ENCODE peak calls at places on chromosomes 3 and 15, in four cellular contexts. One of them, this sample, is unnamed.

GRCh38 chr15:37873336-37873735 is 61.1 kb upstream of the TMCO5A start:
- DNase-seq in AG04450: no peak
- DNase-seq in dermis blood vessel endothelial cell: no peak
- DNase-seq in WTC11: no peak
- DNase-seq in this sample: no peak

GRCh38 chr15:93454788-93455187 is 365.8 kb upstream of the RGMA start:
- DNase-seq in AG04450: no peak
- DNase-seq in dermis blood vessel endothelial cell: no peak
- DNase-seq in WTC11: no peak
- DNase-seq in this sample: no peak

GRCh38 chr3:169289303-169289702 is 374.2 kb downstream of the MECOM start:
- DNase-seq in AG04450: no peak
- DNase-seq in dermis blood vessel endothelial cell: no peak
- DNase-seq in WTC11: no peak
- DNase-seq in this sample: no peak

GRCh38 chr15:74170845-74171578 is 2.5 kb upstream of the ISLR start:
- DNase-seq in AG04450: no peak
- DNase-seq in dermis blood vessel endothelial cell: no peak
- DNase-seq in WTC11: no peak
- DNase-seq in this sample: no peak

GRCh38 chr3:134885877-134886621 is 91.0 kb downstream of the EPHB1 start:
- DNase-seq in AG04450: no peak
- DNase-seq in dermis blood vessel endothelial cell: peak; percentile 10
- DNase-seq in WTC11: no peak
- DNase-seq in this sample: no peak

GRCh38 chr3:129616713-129617112 is 10.2 kb upstream of the PLXND1 start:
- DNase-seq in AG04450: no peak
- DNase-seq in dermis blood vessel endothelial cell: peak; percentile 35
- DNase-seq in WTC11: no peak
- DNase-seq in this sample: no peak

GRCh38 chr3:98824256-98824655 is 61.1 kb downstream of the ST3GAL6 start:
- DNase-seq in AG04450: no peak
- DNase-seq in dermis blood vessel endothelial cell: peak; percentile 41
- DNase-seq in WTC11: no peak
- DNase-seq in this sample: no peak

GRCh38 chr3:72329354-72329753 is 518.9 kb downstream of the SHQ1 start:
- DNase-seq in AG04450: no peak
- DNase-seq in dermis blood vessel endothelial cell: no peak
- DNase-seq in WTC11: no peak
- DNase-seq in this sample: no peak

GRCh38 chr15:40106203-40107161 is 2.2 kb downstream of the BMF start:
- DNase-seq in AG04450: no peak
- DNase-seq in dermis blood vessel endothelial cell: peak; percentile 33
- DNase-seq in WTC11: peak; percentile 82
- DNase-seq in this sample: no peak

GRCh38 chr3:119918992-119919933 is 137.4 kb downstream of the NR1I2 start:
- DNase-seq in AG04450: no peak
- DNase-seq in dermis blood vessel endothelial cell: no peak
- DNase-seq in WTC11: no peak
- DNase-seq in this sample: no peak

GRCh38 chr3:126537116-126537729 is 13.3 kb downstream of the CHST13 start:
- DNase-seq in AG04450: no peak
- DNase-seq in dermis blood vessel endothelial cell: no peak
- DNase-seq in WTC11: peak; percentile 9
- DNase-seq in this sample: peak; percentile 26

GRCh38 chr3:18747383-18747782 is 322.2 kb upstream of the SATB1 start:
- DNase-seq in AG04450: no peak
- DNase-seq in dermis blood vessel endothelial cell: no peak
- DNase-seq in WTC11: no peak
- DNase-seq in this sample: no peak

GRCh38 chr15:83129791-83130190 is 22.3 kb downstream of the TM6SF1 start:
- DNase-seq in AG04450: no peak
- DNase-seq in dermis blood vessel endothelial cell: no peak
- DNase-seq in WTC11: no peak
- DNase-seq in this sample: peak; percentile 24

GRCh38 chr3:185200639-185201038 is 47.8 kb upstream of the C3orf70 start:
- DNase-seq in AG04450: no peak
- DNase-seq in dermis blood vessel endothelial cell: peak; percentile 77
- DNase-seq in WTC11: no peak
- DNase-seq in this sample: no peak

GRCh38 chr3:104429727-104430126 is 937.0 kb upstream of the ALCAM start:
- DNase-seq in AG04450: no peak
- DNase-seq in dermis blood vessel endothelial cell: no peak
- DNase-seq in WTC11: no peak
- DNase-seq in this sample: no peak

GRCh38 chr3:192422998-192423349 is 304.4 kb downstream of the FGF12 start:
- DNase-seq in AG04450: no peak
- DNase-seq in dermis blood vessel endothelial cell: peak; percentile 26
- DNase-seq in WTC11: no peak
- DNase-seq in this sample: peak; percentile 10

GRCh38 chr3:45043715-45044299 is 17.7 kb downstream of the CLEC3B start:
- DNase-seq in AG04450: peak; percentile 66
- DNase-seq in dermis blood vessel endothelial cell: peak; percentile 55
- DNase-seq in WTC11: no peak
- DNase-seq in this sample: no peak

GRCh38 chr3:192726386-192726785 is 955 bp downstream of the FGF12 start:
- DNase-seq in AG04450: no peak
- DNase-seq in dermis blood vessel endothelial cell: no peak
- DNase-seq in WTC11: no peak
- DNase-seq in this sample: no peak

GRCh38 chr3:70737656-70738309 is 425.3 kb upstream of the MDFIC2 start:
- DNase-seq in AG04450: no peak
- DNase-seq in dermis blood vessel endothelial cell: peak; percentile 83
- DNase-seq in WTC11: no peak
- DNase-seq in this sample: no peak

This sample was measured in DMS 273 treated with DMSO at 0.1 percent for 48 hours.